ENCODE peak calls at places on chromosomes 16 and 17, in seven cellular contexts. O, V, E, X, M, P and T are unnamed samples.
A peak's percentile ranks its signal among the peaks of the same experiment; 100 is the strongest.

GRCh38 chr16:48246066-48246465 is 1.3 kb downstream of the ABCC11 start:
- DNase-seq in P (no peak), E (peak; percentile 12), V (no peak), M (no peak), X (no peak), O (no peak), T (no peak)

GRCh38 chr16:70686376-70687171 is 721 bp upstream of the MTSS2 start:
- DNase-seq in P (no peak), E (no peak), O (no peak), M (no peak), X (no peak), V (no peak), T (no peak)

GRCh38 chr16:89378947-89379771 is 111.2 kb downstream of the ANKRD11 start:
- DNase-seq in E (no peak), X (no peak), P (no peak), O (no peak), M (no peak), V (no peak), T (no peak)

GRCh38 chr17:67642488-67642887 is 75.2 kb upstream of the NOL11 start:
- DNase-seq in P (no peak), V (no peak), O (no peak), E (no peak), X (no peak), M (no peak), T (no peak)

GRCh38 chr16:71963125-71963875 is 36.9 kb downstream of the PKD1L3 start:
- DNase-seq in O (no peak), V (no peak), P (no peak), M (no peak), X (no peak), E (no peak), T (no peak)

GRCh38 chr17:51684214-51684613 is 423.9 kb downstream of the UTP18 start:
- DNase-seq in V (no peak), O (no peak), E (no peak), P (no peak), X (peak; percentile 24), M (no peak), T (no peak)

GRCh38 chr17:214881-215331 is 33.5 kb upstream of the DOC2B start:
- DNase-seq in P (no peak), E (no peak), V (no peak), X (no peak), M (no peak), O (no peak), T (no peak)

GRCh38 chr16:59048876-59049275 is 314.8 kb upstream of the GOT2 start:
- DNase-seq in O (peak; percentile 30), V (no peak), P (no peak), E (no peak), X (no peak), M (no peak), T (no peak)

GRCh38 chr17:49252148-49252682 is 21.6 kb upstream of the PHOSPHO1 start:
- DNase-seq in X (no peak), M (no peak), O (peak; percentile 77), E (no peak), P (no peak), V (peak; percentile 61), T (peak; percentile 62)

GRCh38 chr17:80586464-80587228 is 42.0 kb downstream of the RPTOR start:
- DNase-seq in X (no peak), E (peak; percentile 90), O (no peak), M (no peak), P (no peak), V (no peak), T (no peak)

GRCh38 chr17:16529906-16530305 is 37.9 kb upstream of the LRRC75A start:
- DNase-seq in O (no peak), P (no peak), M (no peak), V (no peak), E (no peak), X (no peak), T (no peak)

GRCh38 chr17:64002658-64003525 is 4.7 kb downstream of the PRR29 start:
- DNase-seq in P (peak; percentile 17), E (no peak), O (no peak), V (no peak), X (peak; percentile 26), M (no peak), T (no peak)

GRCh38 chr17:77327181-77327565 is 186.4 kb downstream of the SEC14L1 start:
- DNase-seq in P (no peak), V (no peak), O (no peak), M (no peak), E (no peak), X (no peak), T (no peak)

GRCh38 chr17:8031261-8031661 is 7.6 kb upstream of the ALOX15B start:
- DNase-seq in O (no peak), E (no peak), V (no peak), X (no peak), M (no peak), P (no peak), T (no peak)

GRCh38 chr17:15946611-15947120 is 1.7 kb downstream of the ADORA2B start:
- DNase-seq in M (no peak), P (no peak), E (no peak), O (no peak), X (no peak), V (peak; percentile 57), T (no peak)

GRCh38 chr16:25841776-25842175 is 150.0 kb downstream of the HS3ST4 start:
- DNase-seq in O (no peak), P (no peak), V (no peak), M (no peak), E (no peak), X (no peak), T (no peak)

DNA sequence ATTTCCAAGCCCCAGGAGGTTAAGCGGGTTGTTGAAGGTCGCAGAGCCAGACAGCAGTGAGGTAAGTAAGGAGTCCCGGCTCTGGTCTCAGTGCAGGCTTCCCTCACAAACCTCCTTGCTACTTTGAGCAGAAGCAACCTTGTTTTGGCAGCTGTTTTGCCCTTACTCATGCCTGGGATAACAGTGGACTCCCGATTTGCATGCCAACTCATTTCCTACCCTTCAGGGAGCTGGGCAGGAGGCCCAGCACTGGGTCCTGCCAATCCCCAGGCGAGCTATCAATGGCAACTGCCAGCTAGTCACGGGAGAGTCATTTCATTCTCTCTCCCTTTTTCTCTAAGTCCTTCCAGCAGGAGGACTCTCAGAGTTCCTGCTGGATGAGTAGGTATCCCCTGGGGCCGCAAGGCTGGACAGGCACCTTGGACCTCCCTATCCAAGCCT is 72.0 kb upstream of the KSR1 start:
- DNase-seq in V (peak; percentile 60), O (peak; percentile 18), M (no peak), E (peak; percentile 96), X (no peak), P (no peak), T (peak; percentile 25)
- H4K8ac ChIP-seq in V (no peak overlapping the region), O (no peak overlapping the region), M (no peak overlapping the region), E (no peak overlapping the region), X (no peak overlapping the region), P (no peak overlapping the region), T (peak overlapping the region; percentile 46)

GRCh38 chr16:79073560-79073959 is 527.0 kb downstream of the MAF start:
- DNase-seq in M (no peak), E (no peak), P (no peak), X (no peak), V (no peak), O (no peak), T (no peak)

GRCh38 chr16:79079656-79080420 is 520.7 kb downstream of the MAF start:
- DNase-seq in M (no peak), P (no peak), X (no peak), O (no peak), E (no peak), V (no peak), T (no peak)

GRCh38 chr16:79081292-79082066 is 519.1 kb downstream of the MAF start:
- DNase-seq in P (no peak), E (no peak), O (no peak), V (no peak), M (no peak), X (no peak), T (no peak)

GRCh38 chr16:79076039-79076767 is 524.3 kb downstream of the MAF start:
- DNase-seq in P (no peak), O (no peak), M (no peak), E (no peak), X (no peak), V (no peak), T (no peak)

GRCh38 chr16:79077391-79077790 is 523.1 kb downstream of the MAF start:
- DNase-seq in V (no peak), E (no peak), O (peak; percentile 16), X (no peak), M (no peak), P (no peak), T (no peak)
- H4K8ac ChIP-seq in V (no peak overlapping the region), E (no peak overlapping the region), O (no peak overlapping the region), X (no peak overlapping the region), M (no peak overlapping the region), P (no peak overlapping the region), T (no peak overlapping the region)

GRCh38 chr17:56262854-56263253 is 109.6 kb downstream of the ANKFN1 start:
- DNase-seq in O (no peak), V (no peak), X (no peak), P (no peak), E (peak; percentile 7), M (peak; percentile 23), T (no peak)

GRCh38 chr17:56257075-56257474 is 103.8 kb downstream of the ANKFN1 start:
- DNase-seq in P (no peak), V (no peak), M (no peak), X (no peak), E (no peak), O (peak; percentile 27), T (no peak)

GRCh38 chr17:56260421-56260820 is 107.1 kb downstream of the ANKFN1 start:
- DNase-seq in E (no peak), V (no peak), P (no peak), X (no peak), M (no peak), O (no peak), T (no peak)
- H4K8ac ChIP-seq in E (no peak overlapping the region), V (no peak overlapping the region), P (no peak overlapping the region), X (no peak overlapping the region), M (no peak overlapping the region), O (no peak overlapping the region), T (no peak overlapping the region)

GRCh38 chr16:8044796-8045195 is 545.5 kb downstream of the TMEM114 start:
- DNase-seq in M (no peak), X (no peak), O (no peak), E (no peak), P (no peak), V (no peak), T (no peak)

GRCh38 chr16:8047711-8048110 is 542.6 kb downstream of the TMEM114 start:
- DNase-seq in O (no peak), E (no peak), V (no peak), X (no peak), M (no peak), P (no peak), T (no peak)

GRCh38 chr16:8048433-8048832 is 541.9 kb downstream of the TMEM114 start:
- DNase-seq in P (no peak), V (no peak), O (no peak), M (no peak), E (no peak), X (no peak), T (no peak)
- H4K8ac ChIP-seq in P (no peak overlapping the region), V (no peak overlapping the region), O (no peak overlapping the region), M (no peak overlapping the region), E (no peak overlapping the region), X (no peak overlapping the region), T (no peak overlapping the region)

GRCh38 chr17:79043931-79044320 is 20.0 kb downstream of the C1QTNF1 start:
- DNase-seq in X (no peak), E (no peak), V (no peak), M (no peak), P (no peak), O (no peak), T (no peak)
- H4K8ac ChIP-seq in X (no peak overlapping the region), E (no peak overlapping the region), V (no peak overlapping the region), M (no peak overlapping the region), P (peak overlapping the region; percentile 31), O (no peak overlapping the region), T (no peak overlapping the region)